ENCODE peak calls at places on chromosome 12, in seven cellular contexts. One of them, this sample, is unnamed. For H3K9me3, the result is how much of the 10 kb centered on the place peaks cover.

GRCh38 chr12:118183711-118184110 is 47.8 kb downstream of the PEBP1 start:
- DNase-seq in aorta: no peak
- DNase-seq in tibial artery: no peak
- DNase-seq in upper lobe of right lung: no peak
- DNase-seq in endodermal cell: no peak
- DNase-seq in sigmoid colon: no peak
- DNase-seq in CD4-positive, alpha-beta T cell: no peak
- DNase-seq in this sample: no peak

GRCh38 chr12:78887008-78887407 is 22.4 kb downstream of the SYT1 start:
- DNase-seq in aorta: no peak
- DNase-seq in tibial artery: no peak
- DNase-seq in upper lobe of right lung: no peak
- DNase-seq in endodermal cell: peak
- DNase-seq in sigmoid colon: no peak
- DNase-seq in CD4-positive, alpha-beta T cell: no peak
- DNase-seq in this sample: no peak

GRCh38 chr12:54213084-54213483 is 24.3 kb upstream of the SMUG1 start:
- DNase-seq in aorta: peak
- DNase-seq in tibial artery: no peak
- DNase-seq in upper lobe of right lung: no peak
- DNase-seq in endodermal cell: peak
- DNase-seq in sigmoid colon: no peak
- DNase-seq in CD4-positive, alpha-beta T cell: no peak
- DNase-seq in this sample: no peak

GRCh38 chr12:68733661-68734071 is 12.3 kb upstream of the SLC35E3 start:
- DNase-seq in aorta: no peak
- DNase-seq in tibial artery: no peak
- DNase-seq in upper lobe of right lung: no peak
- DNase-seq in endodermal cell: no peak
- DNase-seq in sigmoid colon: no peak
- DNase-seq in CD4-positive, alpha-beta T cell: no peak
- DNase-seq in this sample: no peak

GRCh38 chr12:52514471-52515318 is 5.5 kb downstream of the KRT5 start:
- DNase-seq in aorta: no peak
- DNase-seq in tibial artery: no peak
- DNase-seq in upper lobe of right lung: no peak
- DNase-seq in endodermal cell: peak
- DNase-seq in sigmoid colon: no peak
- DNase-seq in CD4-positive, alpha-beta T cell: no peak
- DNase-seq in this sample: no peak

GRCh38 chr12:27733052-27733656 is 22.5 kb downstream of the MRPS35 start:
- DNase-seq in aorta: no peak
- DNase-seq in tibial artery: no peak
- DNase-seq in upper lobe of right lung: no peak
- DNase-seq in endodermal cell: peak
- DNase-seq in sigmoid colon: no peak
- DNase-seq in CD4-positive, alpha-beta T cell: peak
- DNase-seq in this sample: no peak

GRCh38 chr12:103138538-103138937 is 181.1 kb downstream of the ASCL1 start:
- DNase-seq in aorta: no peak
- DNase-seq in tibial artery: no peak
- DNase-seq in upper lobe of right lung: no peak
- DNase-seq in endodermal cell: no peak
- DNase-seq in sigmoid colon: no peak
- DNase-seq in CD4-positive, alpha-beta T cell: no peak
- DNase-seq in this sample: no peak

GRCh38 chr12:104057771-104058197 is 6.5 kb upstream of the HCFC2 start:
- DNase-seq in aorta: no peak
- DNase-seq in tibial artery: no peak
- DNase-seq in upper lobe of right lung: no peak
- DNase-seq in endodermal cell: peak
- DNase-seq in sigmoid colon: no peak
- DNase-seq in CD4-positive, alpha-beta T cell: no peak
- DNase-seq in this sample: no peak

GRCh38 chr12:16950041-16950677 is 344.2 kb upstream of the LMO3 start:
- DNase-seq in aorta: no peak
- DNase-seq in tibial artery: no peak
- DNase-seq in upper lobe of right lung: no peak
- DNase-seq in endodermal cell: peak
- DNase-seq in sigmoid colon: no peak
- DNase-seq in CD4-positive, alpha-beta T cell: no peak
- DNase-seq in this sample: no peak

GRCh38 chr12:120109570-120110267 is 6.8 kb downstream of the RAB35 start:
- DNase-seq in aorta: no peak
- DNase-seq in tibial artery: no peak
- DNase-seq in upper lobe of right lung: no peak
- DNase-seq in endodermal cell: peak
- DNase-seq in sigmoid colon: no peak
- DNase-seq in CD4-positive, alpha-beta T cell: no peak
- DNase-seq in this sample: no peak

GRCh38 chr12:11621797-11622423 is 27.6 kb upstream of the ETV6 start:
- DNase-seq in aorta: no peak
- DNase-seq in tibial artery: no peak
- DNase-seq in upper lobe of right lung: no peak
- DNase-seq in endodermal cell: peak
- DNase-seq in sigmoid colon: no peak
- DNase-seq in CD4-positive, alpha-beta T cell: peak
- DNase-seq in this sample: no peak

GRCh38 chr12:82660541-82661325 is 26.0 kb upstream of the TMTC2 start:
- DNase-seq in aorta: no peak
- DNase-seq in tibial artery: no peak
- DNase-seq in upper lobe of right lung: no peak
- DNase-seq in endodermal cell: no peak
- DNase-seq in sigmoid colon: no peak
- DNase-seq in CD4-positive, alpha-beta T cell: no peak
- DNase-seq in this sample: no peak

DNA sequence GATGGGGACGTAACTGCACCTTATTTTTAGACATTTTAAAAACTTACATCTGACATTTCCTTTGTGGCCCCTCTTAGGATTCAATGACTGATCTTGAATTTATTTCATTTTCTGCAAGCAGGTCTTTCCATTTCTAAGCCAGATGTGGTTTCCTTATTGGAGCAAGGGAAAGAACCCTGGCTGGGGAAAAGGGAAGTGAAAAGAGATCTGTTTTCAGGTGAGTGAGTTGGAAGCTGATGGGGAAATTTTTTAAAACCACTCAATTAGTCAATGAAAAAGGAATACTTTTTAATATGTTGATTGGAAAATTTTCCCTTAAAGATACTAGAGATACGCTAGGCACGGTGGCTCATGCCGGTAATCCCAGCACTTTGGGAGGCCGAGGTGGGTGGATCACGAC is 2.6 kb downstream of the ZNF140 start:
- DNase-seq in aorta: no peak
- DNase-seq in tibial artery: no peak
- DNase-seq in upper lobe of right lung: no peak
- DNase-seq in endodermal cell: no peak
- DNase-seq in sigmoid colon: no peak
- DNase-seq in CD4-positive, alpha-beta T cell: no peak
- DNase-seq in this sample: no peak
- H3K9me3 ChIP-seq in aorta: under half
- H3K9me3 ChIP-seq in tibial artery: half or more
- H3K9me3 ChIP-seq in upper lobe of right lung: half or more
- H3K9me3 ChIP-seq in endodermal cell: half or more
- H3K9me3 ChIP-seq in sigmoid colon: half or more
- H3K9me3 ChIP-seq in CD4-positive, alpha-beta T cell: half or more
- H3K9me3 ChIP-seq in this sample: under half

DNA sequence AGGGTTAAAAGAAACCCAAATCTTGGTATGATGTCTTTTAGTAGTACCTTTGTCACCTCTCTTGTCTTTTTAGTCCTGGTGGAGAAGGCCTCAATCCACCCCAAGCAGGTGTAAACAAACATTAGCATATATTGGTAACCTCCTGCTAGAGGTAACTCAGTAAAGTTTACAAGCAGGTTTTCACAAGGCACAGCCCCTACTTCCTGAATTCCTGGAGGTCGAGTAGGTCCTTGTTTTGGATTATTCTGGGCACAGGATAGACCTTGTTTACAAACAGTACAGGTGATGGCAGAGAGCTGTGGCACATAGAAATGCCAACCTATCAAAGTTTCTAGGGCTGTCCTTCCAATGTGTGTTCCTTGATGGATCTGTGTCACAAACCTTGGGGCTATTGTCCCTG is 99.1 kb downstream of the ALG10 start:
- DNase-seq in aorta: no peak
- DNase-seq in tibial artery: no peak
- DNase-seq in upper lobe of right lung: no peak
- DNase-seq in endodermal cell: no peak
- DNase-seq in sigmoid colon: no peak
- DNase-seq in CD4-positive, alpha-beta T cell: no peak
- DNase-seq in this sample: no peak
- H3K9me3 ChIP-seq in aorta: under half
- H3K9me3 ChIP-seq in tibial artery: under half
- H3K9me3 ChIP-seq in upper lobe of right lung: under half
- H3K9me3 ChIP-seq in endodermal cell: half or more
- H3K9me3 ChIP-seq in sigmoid colon: under half
- H3K9me3 ChIP-seq in CD4-positive, alpha-beta T cell: under half
- H3K9me3 ChIP-seq in this sample: under half

GRCh38 chr12:46227616-46228015 is 41.2 kb downstream of the SLC38A1 start:
- DNase-seq in aorta: no peak
- DNase-seq in tibial artery: no peak
- DNase-seq in upper lobe of right lung: no peak
- DNase-seq in endodermal cell: no peak
- DNase-seq in sigmoid colon: no peak
- DNase-seq in CD4-positive, alpha-beta T cell: no peak
- DNase-seq in this sample: no peak
- H3K9me3 ChIP-seq in aorta: under half
- H3K9me3 ChIP-seq in tibial artery: under half
- H3K9me3 ChIP-seq in upper lobe of right lung: under half
- H3K9me3 ChIP-seq in endodermal cell: under half
- H3K9me3 ChIP-seq in sigmoid colon: under half
- H3K9me3 ChIP-seq in CD4-positive, alpha-beta T cell: under half
- H3K9me3 ChIP-seq in this sample: under half

DNA sequence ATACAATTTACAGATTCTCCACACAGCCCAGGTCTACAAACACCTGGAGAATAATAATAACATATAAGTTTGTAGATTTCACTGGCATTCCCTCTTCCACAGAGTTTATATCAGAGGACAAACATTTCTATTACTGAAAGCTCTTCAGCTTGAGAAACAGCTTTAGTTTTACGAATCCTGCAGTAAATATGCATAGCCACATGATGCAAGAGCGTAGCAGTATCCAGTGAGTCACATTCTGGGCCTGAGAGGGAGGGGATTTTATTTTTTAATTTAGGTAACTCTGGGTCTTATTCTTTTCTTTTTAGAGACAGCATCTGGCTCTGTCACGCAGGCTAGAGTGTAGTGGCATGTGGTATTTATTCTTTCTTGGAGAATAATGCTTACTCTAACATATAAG is 1002.8 kb downstream of the TRHDE start:
- DNase-seq in aorta: no peak
- DNase-seq in tibial artery: no peak
- DNase-seq in upper lobe of right lung: no peak
- DNase-seq in endodermal cell: no peak
- DNase-seq in sigmoid colon: no peak
- DNase-seq in CD4-positive, alpha-beta T cell: no peak
- DNase-seq in this sample: no peak
- H3K9me3 ChIP-seq in aorta: under half
- H3K9me3 ChIP-seq in tibial artery: under half
- H3K9me3 ChIP-seq in upper lobe of right lung: under half
- H3K9me3 ChIP-seq in endodermal cell: under half
- H3K9me3 ChIP-seq in sigmoid colon: under half
- H3K9me3 ChIP-seq in CD4-positive, alpha-beta T cell: under half
- H3K9me3 ChIP-seq in this sample: under half

GRCh38 chr12:38101753-38102152 is 214.8 kb upstream of the ALG10B start:
- DNase-seq in aorta: no peak
- DNase-seq in tibial artery: no peak
- DNase-seq in upper lobe of right lung: no peak
- DNase-seq in endodermal cell: no peak
- DNase-seq in sigmoid colon: no peak
- DNase-seq in CD4-positive, alpha-beta T cell: no peak
- DNase-seq in this sample: no peak
- H3K9me3 ChIP-seq in aorta: under half
- H3K9me3 ChIP-seq in tibial artery: under half
- H3K9me3 ChIP-seq in upper lobe of right lung: under half
- H3K9me3 ChIP-seq in endodermal cell: half or more
- H3K9me3 ChIP-seq in sigmoid colon: under half
- H3K9me3 ChIP-seq in CD4-positive, alpha-beta T cell: under half
- H3K9me3 ChIP-seq in this sample: under half